ENCODE peak calls at places on chromosomes 7 and 10, in eight cellular contexts. One of them, this sample, is unnamed.

GRCh38 chr10:124389613-124390361 is 28.9 kb downstream of the OAT start:
- DNase-seq in mucosa of gallbladder: no peak
- DNase-seq in smooth muscle cell of the brain vasculature: no peak
- DNase-seq in NCI-H1417: peak
- DNase-seq in NCI-H2171 treated with DMSO at 0.1 percent for 48 hours: no peak
- DNase-seq in M059J: no peak
- DNase-seq in AG09309: no peak
- DNase-seq in tibial nerve: no peak
- DNase-seq in this sample: no peak

GRCh38 chr10:115879372-115879771 is 393.6 kb downstream of the GFRA1 start:
- DNase-seq in mucosa of gallbladder: no peak
- DNase-seq in smooth muscle cell of the brain vasculature: no peak
- DNase-seq in NCI-H1417: no peak
- DNase-seq in NCI-H2171 treated with DMSO at 0.1 percent for 48 hours: no peak
- DNase-seq in M059J: no peak
- DNase-seq in AG09309: no peak
- DNase-seq in tibial nerve: no peak
- DNase-seq in this sample: no peak

GRCh38 chr10:16776896-16777295 is 40.3 kb downstream of the RSU1 start:
- DNase-seq in mucosa of gallbladder: no peak
- DNase-seq in smooth muscle cell of the brain vasculature: no peak
- DNase-seq in NCI-H1417: no peak
- DNase-seq in NCI-H2171 treated with DMSO at 0.1 percent for 48 hours: no peak
- DNase-seq in M059J: no peak
- DNase-seq in AG09309: no peak
- DNase-seq in tibial nerve: no peak
- DNase-seq in this sample: peak

GRCh38 chr10:3926268-3926667 is 141.3 kb upstream of the KLF6 start:
- DNase-seq in mucosa of gallbladder: no peak
- DNase-seq in smooth muscle cell of the brain vasculature: no peak
- DNase-seq in NCI-H1417: peak
- DNase-seq in NCI-H2171 treated with DMSO at 0.1 percent for 48 hours: no peak
- DNase-seq in M059J: no peak
- DNase-seq in AG09309: no peak
- DNase-seq in tibial nerve: no peak
- DNase-seq in this sample: no peak

GRCh38 chr10:98332623-98333269 is 64.8 kb upstream of the LOXL4 start:
- DNase-seq in mucosa of gallbladder: no peak
- DNase-seq in smooth muscle cell of the brain vasculature: no peak
- DNase-seq in NCI-H1417: peak
- DNase-seq in NCI-H2171 treated with DMSO at 0.1 percent for 48 hours: no peak
- DNase-seq in M059J: peak
- DNase-seq in AG09309: no peak
- DNase-seq in tibial nerve: no peak
- DNase-seq in this sample: peak

GRCh38 chr7:106841896-106842390 is 23.1 kb upstream of the PIK3CG start:
- DNase-seq in mucosa of gallbladder: no peak
- DNase-seq in smooth muscle cell of the brain vasculature: no peak
- DNase-seq in NCI-H1417: peak
- DNase-seq in NCI-H2171 treated with DMSO at 0.1 percent for 48 hours: no peak
- DNase-seq in M059J: no peak
- DNase-seq in AG09309: no peak
- DNase-seq in tibial nerve: no peak
- DNase-seq in this sample: peak

GRCh38 chr7:139743967-139744767 is 33.6 kb downstream of the HIPK2 start:
- DNase-seq in mucosa of gallbladder: no peak
- DNase-seq in smooth muscle cell of the brain vasculature: no peak
- DNase-seq in NCI-H1417: no peak
- DNase-seq in NCI-H2171 treated with DMSO at 0.1 percent for 48 hours: no peak
- DNase-seq in M059J: no peak
- DNase-seq in AG09309: no peak
- DNase-seq in tibial nerve: no peak
- DNase-seq in this sample: peak

GRCh38 chr7:112080974-112081373 is 125.2 kb downstream of the DOCK4 start:
- DNase-seq in mucosa of gallbladder: peak
- DNase-seq in smooth muscle cell of the brain vasculature: peak
- DNase-seq in NCI-H1417: no peak
- DNase-seq in NCI-H2171 treated with DMSO at 0.1 percent for 48 hours: no peak
- DNase-seq in M059J: peak
- DNase-seq in AG09309: no peak
- DNase-seq in tibial nerve: no peak
- DNase-seq in this sample: peak

This sample was measured in EH.